ENCODE peak calls at places on chromosomes 4 and X, in four cellular contexts. J is RWPE1, B is MM.1S, E is SJSA1. M is an unnamed sample.

GRCh38 chrX:69314436-69315348 is 149.4 kb upstream of the PJA1 start:
- DNase-seq in J (no peak), B (no peak), E (no peak), M (no peak)

GRCh38 chr4:112889619-112890294 is 159.7 kb upstream of the ANK2 start:
- DNase-seq in J (no peak), B (peak), E (no peak), M (peak)

GRCh38 chr4:99759346-99759984 is 57.2 kb upstream of the DAPP1 start:
- DNase-seq in J (no peak), B (no peak), E (no peak), M (no peak)

GRCh38 chr4:51942108-51942832 is 77.9 kb downstream of the LRRC66 start:
- DNase-seq in J (no peak), B (no peak), E (no peak), M (no peak)

GRCh38 chrX:37834937-37835336 is 12.4 kb downstream of the DYNLT3 start:
- DNase-seq in J (peak), B (no peak), E (no peak), M (no peak)

GRCh38 chrX:69093960-69094935 is 71.0 kb downstream of the PJA1 start:
- DNase-seq in J (peak), B (no peak), E (peak), M (peak)

GRCh38 chr4:88613417-88613875 is 21.2 kb downstream of the HERC3 start:
- DNase-seq in J (no peak), B (no peak), E (no peak), M (no peak)

GRCh38 chr4:148052448-148052847 is 320.6 kb downstream of the ARHGAP10 start:
- DNase-seq in J (no peak), B (no peak), E (no peak), M (no peak)

GRCh38 chr4:1358421-1359160 is 11.6 kb downstream of the UVSSA start:
- DNase-seq in J (no peak), B (no peak), E (no peak), M (no peak)

GRCh38 chr4:18689308-18689915 is 667.9 kb upstream of the LCORL start:
- DNase-seq in J (peak), B (peak), E (peak), M (peak)

GRCh38 chrX:122238801-122239200 is 945.3 kb upstream of the GRIA3 start:
- DNase-seq in J (peak), B (no peak), E (no peak), M (no peak)

GRCh38 chr4:15779336-15779735 is 1.2 kb downstream of the CD38 start:
- DNase-seq in J (no peak), B (no peak), E (no peak), M (no peak)

GRCh38 chr4:39641451-39641850 is 2.8 kb upstream of the SMIM14 start:
- DNase-seq in J (no peak), B (no peak), E (no peak), M (no peak)